ENCODE peak calls at places on chromosomes 4 and X, in five cellular contexts. F is upper lobe of left lung, N is fibroblast of pulmonary artery, U is psoas muscle, H is GM10248. C is an unnamed sample.

GRCh38 chr4:10051536-10052135 is 30.3 kb upstream of the SLC2A9 start:
- DNase-seq in U (no peak), N (no peak), F (no peak), H (no peak), C (peak)

GRCh38 chr4:113355550-113356371 is 306.3 kb downstream of the ANK2 start:
- DNase-seq in H (peak), F (no peak), N (peak), U (no peak), C (no peak)

GRCh38 chrX:133053854-133054565 is 42.9 kb downstream of the USP26 start:
- DNase-seq in H (no peak), N (no peak), F (no peak), U (no peak), C (no peak)

GRCh38 chr4:78038704-78039103 is 18.4 kb upstream of the FRAS1 start:
- DNase-seq in U (no peak), N (no peak), F (no peak), H (no peak), C (peak)

GRCh38 chrX:103628386-103629290 is at the start of gene TCEAL1:
- DNase-seq in N (peak), U (peak), H (peak), F (peak), C (no peak)

GRCh38 chrX:9465380-9466114 is 689 bp downstream of the TBL1X start:
- DNase-seq in N (no peak), U (peak), H (peak), F (peak), C (no peak)

GRCh38 chrX:15797707-15798106 is 7.4 kb downstream of the ZRSR2 start:
- DNase-seq in F (no peak), N (no peak), H (no peak), U (no peak), C (no peak)

GRCh38 chrX:23964177-23964576 is 56.4 kb downstream of the CXorf58 start:
- DNase-seq in F (no peak), N (no peak), H (no peak), U (no peak), C (no peak)

GRCh38 chr4:174080361-174080760 is 203.1 kb downstream of the FBXO8 start:
- DNase-seq in F (no peak), U (no peak), H (no peak), N (peak), C (no peak)

GRCh38 chr4:24805566-24805965 is 10.2 kb downstream of the SOD3 start:
- DNase-seq in H (no peak), N (no peak), U (no peak), F (no peak), C (no peak)

GRCh38 chrX:145552643-145553042 is 265.0 kb upstream of the SLITRK2 start:
- DNase-seq in U (no peak), F (no peak), H (no peak), N (no peak), C (no peak)

GRCh38 chr4:158535130-158535614 is 13.5 kb downstream of the RXFP1 start:
- DNase-seq in F (no peak), H (no peak), U (no peak), N (peak), C (no peak)

GRCh38 chr4:124631760-124632159 is 80.8 kb downstream of the ANKRD50 start:
- DNase-seq in N (peak), U (no peak), F (no peak), H (no peak), C (no peak)

GRCh38 chr4:86935499-86935832 is 655 bp downstream of the AFF1 start:
- DNase-seq in U (no peak), H (no peak), N (no peak), F (no peak), C (no peak)

GRCh38 chr4:16579866-16580265 is 318.6 kb downstream of the LDB2 start:
- DNase-seq in H (no peak), U (no peak), F (no peak), N (no peak), C (no peak)

GRCh38 chr4:185562531-185562930 is 27.2 kb upstream of the PDLIM3 start:
- DNase-seq in U (no peak), F (no peak), H (no peak), N (no peak), C (no peak)

GRCh38 chrX:41868392-41868977 is 54.9 kb downstream of the CASK start:
- DNase-seq in F (no peak), H (no peak), U (no peak), N (no peak), C (no peak)

GRCh38 chr4:87806520-87806919 is 7.2 kb downstream of the IBSP start:
- DNase-seq in U (no peak), H (no peak), F (no peak), N (peak), C (no peak)

GRCh38 chrX:6279277-6279909 is 50.7 kb upstream of the NLGN4X start:
- DNase-seq in U (no peak), F (no peak), H (no peak), N (no peak), C (no peak)

GRCh38 chr4:24971192-24971591 is 58.4 kb upstream of the CCDC149 start:
- DNase-seq in H (no peak), U (no peak), F (no peak), N (no peak), C (no peak)

GRCh38 chr4:38145741-38146140 is 185.5 kb downstream of the PTTG2 start:
- DNase-seq in N (peak), H (no peak), U (no peak), F (no peak), C (no peak)

GRCh38 chrX:112834016-112834855 is 6.4 kb downstream of the AMOT start:
- DNase-seq in N (peak), F (no peak), U (no peak), H (no peak), C (no peak)

GRCh38 chrX:56569378-56570061 is 6.1 kb downstream of the UBQLN2 start:
- DNase-seq in H (no peak), N (no peak), F (no peak), U (no peak), C (no peak)

GRCh38 chr4:111641813-111642579 is 503.3 kb upstream of the FAM241A start:
- DNase-seq in F (no peak), H (peak), N (peak), U (peak), C (peak)

GRCh38 chr4:150903603-150904002 is 111.5 kb downstream of the LRBA start:
- DNase-seq in U (no peak), H (no peak), F (no peak), N (no peak), C (no peak)

GRCh38 chr4:124931050-124931449 is 218.5 kb upstream of the ANKRD50 start:
- DNase-seq in F (no peak), N (no peak), H (no peak), U (no peak), C (no peak)

GRCh38 chrX:127317159-127317558 is 497.6 kb downstream of the PRR32 start:
- DNase-seq in H (no peak), U (no peak), N (no peak), F (no peak), C (no peak)

GRCh38 chrX:13128104-13128503 is 83.7 kb upstream of the FAM9C start:
- DNase-seq in U (no peak), H (no peak), N (peak), F (no peak), C (no peak)

GRCh38 chr4:141486375-141486997 is 149.9 kb upstream of the IL15 start:
- DNase-seq in H (no peak), U (no peak), N (peak), F (no peak), C (no peak)

GRCh38 chrX:154477891-154478477 is 1.1 kb downstream of the LAGE3 start:
- DNase-seq in F (no peak), U (peak), H (no peak), N (no peak), C (no peak)

GRCh38 chr4:113406723-113407016 is 354.9 kb downstream of the CAMK2D start:
- DNase-seq in N (no peak), H (no peak), F (no peak), U (no peak), C (no peak)

GRCh38 chrX:136065044-136065671 is 79.9 kb downstream of the SLC9A6 start:
- DNase-seq in N (peak), H (no peak), U (peak), F (peak), C (no peak)

GRCh38 chrX:69060631-69061408 is 104.4 kb downstream of the PJA1 start:
- DNase-seq in H (no peak), U (no peak), N (peak), F (no peak), C (no peak)

GRCh38 chrX:20623448-20623847 is 356.7 kb upstream of the RPS6KA3 start:
- DNase-seq in H (no peak), U (no peak), F (no peak), N (no peak), C (no peak)

GRCh38 chr4:105620640-105621323 is 68.4 kb downstream of the ARHGEF38 start:
- DNase-seq in H (no peak), U (peak), F (no peak), N (peak), C (no peak)

GRCh38 chrX:53362439-53362838 is 60.0 kb downstream of the SMC1A start:
- DNase-seq in H (no peak), F (no peak), U (no peak), N (no peak), C (no peak)

GRCh38 chrX:34877451-34877850 is 65.1 kb upstream of the FAM47B start:
- DNase-seq in N (peak), U (no peak), F (no peak), H (no peak), C (no peak)

GRCh38 chrX:105822138-105823091 is at the start of gene NRK:
- DNase-seq in N (peak), F (peak), U (peak), H (no peak), C (no peak)

GRCh38 chr4:71113294-71113693 is 119.8 kb downstream of the DCK start:
- DNase-seq in F (no peak), U (no peak), H (no peak), N (no peak), C (no peak)

DNA sequence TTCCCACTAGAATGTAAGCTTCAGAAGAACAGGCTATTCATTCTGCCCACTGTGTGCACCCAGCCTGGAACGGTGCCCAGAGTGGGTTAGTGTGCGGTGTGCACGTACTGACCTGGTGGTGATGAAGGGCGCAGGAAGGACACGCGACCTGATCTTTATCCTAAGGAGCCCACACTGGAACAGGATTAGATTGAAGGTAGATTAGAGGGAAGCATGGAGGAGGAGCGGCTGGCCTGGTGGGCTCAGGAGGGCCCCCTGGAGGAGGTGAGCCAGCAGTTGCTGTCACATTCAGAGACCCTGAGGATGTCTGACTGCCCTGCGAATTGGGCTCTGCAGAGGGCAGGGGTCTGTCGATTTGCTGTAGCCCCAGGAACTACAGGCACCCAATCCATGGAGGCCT is 73.1 kb downstream of the HTRA3 start:
- DNase-seq in U (no peak), F (no peak), H (no peak), N (no peak), C (no peak)
- TF ChIP-seq CTCF in U (no peak), F (no peak), H (no peak), N (no peak), C (peak)

DNA sequence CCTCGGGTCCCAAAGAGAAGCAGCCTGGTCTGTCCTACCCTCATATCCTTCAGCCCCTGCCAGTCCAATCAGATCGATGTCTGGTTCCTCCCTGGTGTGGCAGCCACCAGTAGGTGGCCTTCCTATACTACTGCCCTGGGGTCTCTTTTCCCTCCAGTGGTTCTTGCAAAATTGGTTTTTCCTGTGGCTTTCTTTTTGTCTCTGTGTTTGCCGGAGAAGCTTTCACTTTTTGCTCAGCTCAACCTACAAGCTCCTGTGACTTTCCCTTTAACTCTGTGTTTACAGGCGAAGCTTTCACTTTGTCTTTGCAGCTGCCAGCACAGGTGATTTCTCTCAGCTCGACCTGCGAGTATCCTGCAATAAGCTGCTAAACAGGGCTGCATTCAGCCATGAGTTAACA is 46.8 kb downstream of the UGT2A3 start:
- DNase-seq in N (no peak), F (no peak), U (no peak), H (peak), C (no peak)
- TF ChIP-seq CTCF in N (peak), F (no peak), U (no peak), H (no peak), C (no peak)

GRCh38 chr4:36493240-36493639 is 211.8 kb downstream of the DTHD1 start:
- DNase-seq in N (no peak), F (no peak), U (no peak), H (no peak), C (no peak)
- TF ChIP-seq CTCF in N (no peak), F (no peak), U (no peak), H (no peak), C (no peak)

DNA sequence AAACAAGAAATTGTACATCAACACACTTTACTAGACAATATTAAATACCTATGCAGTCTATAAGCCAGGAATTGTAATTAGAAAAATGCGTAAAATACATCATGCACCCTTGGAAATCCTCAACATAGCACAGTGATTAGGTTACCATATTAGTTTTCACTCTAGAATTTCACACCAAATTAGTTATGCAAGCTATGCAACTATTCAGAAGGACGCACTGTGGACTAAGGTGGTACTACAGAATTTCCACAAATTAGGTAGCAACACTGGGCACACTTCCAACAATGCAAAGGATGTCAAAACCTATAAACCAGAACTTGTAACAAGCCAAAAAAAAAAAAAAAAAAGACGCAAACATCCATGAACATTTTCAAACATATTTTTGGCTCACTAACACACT is 71.1 kb upstream of the ZCCHC13 start:
- DNase-seq in H (no peak), N (peak), U (no peak), F (no peak), C (no peak)
- TF ChIP-seq CTCF in H (no peak), N (peak), U (peak), F (no peak), C (no peak)